ENCODE peak calls at places on chromosomes 12 and 14, in five cellular contexts. N is GM23338, Y is OCI-LY7, D is MM.1S, M is PC-9. R is an unnamed sample.

GRCh38 chr12:69052613-69053408 is 119.8 kb upstream of the CPM start:
- DNase-seq in N (peak; percentile 66), Y (no peak), D (peak; percentile 9), M (peak; percentile 79), R (peak; percentile 52)

GRCh38 chr12:112275211-112275610 is 107.0 kb downstream of the HECTD4 start:
- DNase-seq in N (no peak), Y (no peak), D (no peak), M (no peak), R (peak; percentile 13)

GRCh38 chr12:112419269-112420133 is 754 bp downstream of the PTPN11 start:
- DNase-seq in N (peak; percentile 85), Y (no peak), D (peak; percentile 19), M (peak; percentile 74), R (peak; percentile 87)

GRCh38 chr12:3117628-3118027 is 40.4 kb downstream of the TSPAN9 start:
- DNase-seq in N (no peak), Y (no peak), D (no peak), M (no peak), R (no peak)

GRCh38 chr12:63668028-63668799 is at the start of gene DPY19L2:
- DNase-seq in N (peak; percentile 74), Y (no peak), D (peak; percentile 60), M (peak; percentile 22), R (peak; percentile 83)

GRCh38 chr12:116484807-116485206 is 74.4 kb upstream of the MAP1LC3B2 start:
- DNase-seq in N (no peak), Y (no peak), D (no peak), M (no peak), R (no peak)

GRCh38 chr14:57168138-57168695 is 100.5 kb downstream of the EXOC5 start:
- DNase-seq in N (no peak), Y (no peak), D (no peak), M (no peak), R (peak; percentile 20)

GRCh38 chr12:124149287-124149686 is 145.6 kb upstream of the RFLNA start:
- DNase-seq in N (no peak), Y (no peak), D (no peak), M (no peak), R (no peak)

GRCh38 chr12:126537961-126538530 is 1472.8 kb downstream of the AACS start:
- DNase-seq in N (no peak), Y (no peak), D (no peak), M (no peak), R (no peak)

GRCh38 chr12:3216097-3216496 is 138.9 kb downstream of the TSPAN9 start:
- DNase-seq in N (no peak), Y (no peak), D (no peak), M (no peak), R (no peak)

GRCh38 chr12:49615725-49616124 is 7.6 kb upstream of the PRPF40B start:
- DNase-seq in N (no peak), Y (no peak), D (no peak), M (no peak), R (no peak)

GRCh38 chr14:73825551-73826188 is 26.0 kb upstream of the PTGR2 start:
- DNase-seq in N (peak; percentile 90), Y (peak; percentile 86), D (peak; percentile 60), M (peak; percentile 86), R (peak; percentile 93)

GRCh38 chr12:113788020-113788856 is 177.9 kb downstream of the RBM19 start:
- DNase-seq in N (no peak), Y (no peak), D (no peak), M (no peak), R (no peak)

GRCh38 chr12:23083267-23083666 is 458.3 kb downstream of the ETNK1 start:
- DNase-seq in N (no peak), Y (no peak), D (no peak), M (no peak), R (peak; percentile 12)

GRCh38 chr12:53591301-53592206 is 34.6 kb downstream of the ATF7 start:
- DNase-seq in N (no peak), Y (no peak), D (no peak), M (no peak), R (no peak)

DNA sequence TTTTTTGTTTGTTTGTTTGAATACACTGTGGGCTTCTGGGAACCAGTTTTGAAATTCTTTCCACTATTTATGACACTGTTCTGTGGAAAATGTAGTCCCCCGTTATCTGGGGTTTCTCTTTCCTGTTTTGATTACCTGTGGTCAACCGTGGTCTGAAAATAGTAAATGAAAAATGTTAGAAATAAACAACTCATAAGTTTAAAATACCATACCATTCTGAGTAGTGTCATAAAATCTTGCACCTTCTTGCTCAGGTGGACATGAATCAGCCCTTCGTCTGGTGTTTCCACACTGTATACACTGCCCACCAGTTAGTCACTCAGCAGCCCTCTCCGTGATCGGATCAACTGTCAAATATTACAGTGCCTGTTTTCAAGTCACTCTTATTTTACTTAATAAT is 5.1 kb upstream of the PAPOLA start:
- DNase-seq in N (no peak), Y (no peak), D (peak; percentile 13), M (no peak), R (no peak)
- H3K9me2 ChIP-seq in N (no peaks in the 10 kb centered on the region), Y (no peaks in the 10 kb centered on the region), D (no peaks in the 10 kb centered on the region), M (no peaks in the 10 kb centered on the region), R (no peaks in the 10 kb centered on the region)

GRCh38 chr12:51156366-51156765 is 16.6 kb downstream of the TFCP2 start:
- DNase-seq in N (no peak), Y (no peak), D (no peak), M (no peak), R (no peak)
- H3K9me2 ChIP-seq in N (no peaks in the 10 kb centered on the region), Y (no peaks in the 10 kb centered on the region), D (no peaks in the 10 kb centered on the region), M (no peaks in the 10 kb centered on the region), R (no peaks in the 10 kb centered on the region)

GRCh38 chr14:64233791-64234190 is 60.4 kb downstream of the ESR2 start:
- DNase-seq in N (no peak), Y (peak; percentile 23), D (no peak), M (no peak), R (no peak)

GRCh38 chr14:64232944-64233343 is 61.2 kb downstream of the ESR2 start:
- DNase-seq in N (no peak), Y (peak; percentile 38), D (no peak), M (no peak), R (no peak)

GRCh38 chr14:64235652-64236640 is 58.2 kb downstream of the ESR2 start:
- DNase-seq in N (no peak), Y (peak; percentile 96), D (peak; percentile 15), M (no peak), R (no peak)

GRCh38 chr14:64234877-64235651 is 59.1 kb downstream of the ESR2 start:
- DNase-seq in N (no peak), Y (peak; percentile 79), D (no peak), M (peak; percentile 57), R (no peak)

DNA sequence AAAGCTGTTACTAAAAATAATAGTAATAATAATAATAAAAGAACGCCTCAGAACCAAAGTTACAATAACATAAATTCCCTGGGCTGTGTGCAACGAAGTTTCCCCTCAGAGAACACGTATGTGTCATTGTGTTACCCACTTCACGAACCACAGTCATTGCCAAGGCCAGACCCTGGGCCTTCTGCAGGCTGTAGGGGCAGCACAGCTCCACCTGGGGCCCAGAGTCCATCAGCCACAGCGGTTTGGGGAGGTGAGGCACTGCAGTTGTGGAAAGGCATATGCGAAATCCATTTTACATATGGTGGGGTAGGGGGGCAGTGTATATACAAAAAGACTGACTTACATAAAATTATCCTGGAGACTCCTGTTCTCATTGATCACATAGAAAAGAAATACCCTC is 56.1 kb downstream of the ESR2 start:
- DNase-seq in N (peak; percentile 52), Y (peak; percentile 20), D (no peak), M (no peak), R (no peak)
- H3K9me2 ChIP-seq in N (no peaks in the 10 kb centered on the region), Y (no peaks in the 10 kb centered on the region), D (no peaks in the 10 kb centered on the region), M (no peaks in the 10 kb centered on the region), R (no peaks in the 10 kb centered on the region)

GRCh38 chr14:52446355-52446754 is 106.0 kb downstream of the TXNDC16 start:
- DNase-seq in N (no peak), Y (no peak), D (no peak), M (no peak), R (peak; percentile 18)

GRCh38 chr14:52447236-52447635 is 105.1 kb downstream of the TXNDC16 start:
- DNase-seq in N (no peak), Y (no peak), D (no peak), M (no peak), R (no peak)

GRCh38 chr14:52442602-52443001 is 109.7 kb downstream of the TXNDC16 start:
- DNase-seq in N (no peak), Y (no peak), D (no peak), M (no peak), R (no peak)

GRCh38 chr14:52439476-52439875 is 112.8 kb downstream of the TXNDC16 start:
- DNase-seq in N (no peak), Y (no peak), D (no peak), M (no peak), R (no peak)

DNA sequence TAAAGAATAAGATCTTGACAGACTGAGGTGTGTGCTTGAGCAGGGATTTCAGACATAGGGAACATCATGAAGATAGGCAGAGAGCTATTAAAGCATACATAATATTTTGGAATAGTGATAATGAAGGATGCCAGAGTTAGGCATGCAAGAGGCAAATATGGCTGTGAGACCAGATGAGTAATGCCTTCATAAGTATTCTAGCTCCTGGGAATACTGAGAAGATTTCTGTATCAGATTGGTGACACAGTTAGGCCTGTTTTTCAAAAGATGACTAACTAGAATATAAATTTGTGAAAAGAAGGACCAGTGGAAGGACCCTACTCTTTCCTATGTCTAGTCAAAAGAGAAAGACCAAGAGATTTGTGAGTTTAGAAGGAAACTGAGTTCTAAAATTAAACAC is 108.8 kb downstream of the TXNDC16 start:
- DNase-seq in N (no peak), Y (no peak), D (no peak), M (no peak), R (no peak)
- H3K9me2 ChIP-seq in N (no peaks in the 10 kb centered on the region), Y (no peaks in the 10 kb centered on the region), D (no peaks in the 10 kb centered on the region), M (no peaks in the 10 kb centered on the region), R (no peaks in the 10 kb centered on the region)

GRCh38 chr12:45912774-45913173 is 77.6 kb downstream of the SCAF11 start:
- DNase-seq in N (no peak), Y (no peak), D (no peak), M (no peak), R (no peak)
- H3K9me2 ChIP-seq in N (no peaks in the 10 kb centered on the region), Y (no peaks in the 10 kb centered on the region), D (no peaks in the 10 kb centered on the region), M (no peaks in the 10 kb centered on the region), R (no peaks in the 10 kb centered on the region)

R was measured in hepatocyte.